ENCODE peak calls at places on chromosome 5, in eight cellular contexts. N is heart left ventricle; V is fibroblast of pulmonary artery; Z is left ventricle myocardium inferior; A is GM12865; X is CD4-positive, alpha-beta T cell; O is choroid plexus epithelial cell; Y is natural killer cell. G is an unnamed sample.

GRCh38 chr5:45691656-45692055 is 4.5 kb downstream of the HCN1 start:
- DNase-seq in N (no peak), V (no peak), Z (no peak), A (no peak), X (no peak), O (no peak), Y (no peak), G (no peak)

GRCh38 chr5:104016650-104017049 is 454.1 kb upstream of the NUDT12 start:
- DNase-seq in N (no peak), V (peak; percentile 10), Z (no peak), A (no peak), X (no peak), O (peak; percentile 4), Y (no peak), G (no peak)

GRCh38 chr5:392431-392988 is 50.5 kb upstream of the EXOC3 start:
- DNase-seq in N (no peak), V (peak; percentile 19), Z (no peak), A (peak; percentile 98), X (peak; percentile 42), O (peak; percentile 24), Y (no peak), G (no peak)

GRCh38 chr5:1336749-1337489 is 8.0 kb downstream of the CLPTM1L start:
- DNase-seq in N (no peak), V (no peak), Z (no peak), A (no peak), X (no peak), O (no peak), Y (no peak), G (no peak)

GRCh38 chr5:82105457-82105856 is 133.6 kb downstream of the ATG10 start:
- DNase-seq in N (no peak), V (peak; percentile 8), Z (no peak), A (peak; percentile 11), X (no peak), O (peak; percentile 25), Y (no peak), G (no peak)

GRCh38 chr5:170565077-170565476 is 61.3 kb downstream of the KCNIP1 start:
- DNase-seq in N (no peak), V (no peak), Z (no peak), A (no peak), X (no peak), O (no peak), Y (no peak), G (no peak)

GRCh38 chr5:103446813-103447212 is 115.8 kb downstream of the NUDT12 start:
- DNase-seq in N (no peak), V (no peak), Z (no peak), A (no peak), X (no peak), O (no peak), Y (no peak), G (no peak)

GRCh38 chr5:52977264-52977897 is 11.8 kb upstream of the ITGA2 start:
- DNase-seq in N (no peak), V (no peak), Z (no peak), A (no peak), X (no peak), O (no peak), Y (no peak), G (no peak)

GRCh38 chr5:167348286-167348926 is 943.0 kb upstream of the WWC1 start:
- DNase-seq in N (no peak), V (no peak), Z (no peak), A (no peak), X (no peak), O (no peak), Y (no peak), G (no peak)

GRCh38 chr5:10724799-10725507 is 36.1 kb downstream of the DAP start:
- DNase-seq in N (peak; percentile 74), V (peak; percentile 90), Z (peak; percentile 65), A (no peak), X (no peak), O (peak; percentile 84), Y (no peak), G (no peak)

GRCh38 chr5:93791520-93791972 is 50.1 kb upstream of the POU5F2 start:
- DNase-seq in N (no peak), V (peak; percentile 7), Z (no peak), A (no peak), X (no peak), O (peak; percentile 88), Y (no peak), G (no peak)

GRCh38 chr5:122101636-122102285 is 23.7 kb upstream of the LOX start:
- DNase-seq in N (no peak), V (peak; percentile 82), Z (no peak), A (peak; percentile 42), X (no peak), O (peak; percentile 87), Y (no peak), G (no peak)
- TF ChIP-seq CTCF in N (peak; percentile 32), V (peak; percentile 70), Z (peak; percentile 69), A (peak; percentile 48), X (peak; percentile 15), O (peak; percentile 61), Y (no peak), G (no peak)

DNA sequence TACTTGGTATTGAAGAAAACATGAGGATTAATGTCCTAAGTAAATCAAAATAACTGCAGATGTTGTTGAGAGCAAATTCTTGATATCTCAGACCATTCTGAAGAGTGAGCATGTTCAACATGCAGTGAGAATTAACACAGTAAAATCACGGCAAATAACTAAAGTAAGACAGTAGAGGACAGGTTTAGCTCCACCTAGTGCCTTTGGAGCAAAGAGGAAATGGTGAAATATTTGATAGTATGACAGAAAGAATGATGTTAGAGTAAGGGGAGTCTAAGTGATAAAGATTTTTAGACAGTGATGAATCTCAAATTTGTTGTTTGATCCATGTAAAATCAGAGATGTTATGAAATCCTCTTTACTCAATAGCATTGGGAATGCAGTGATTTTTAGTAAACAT is 424.2 kb downstream of the TMEM161B start:
- DNase-seq in N (no peak), V (no peak), Z (no peak), A (no peak), X (no peak), O (no peak), Y (no peak), G (no peak)
- TF ChIP-seq CTCF in N (no peak), V (no peak), Z (no peak), A (no peak), X (no peak), O (no peak), Y (no peak), G (no peak)

GRCh38 chr5:176812269-176813259 is 2.2 kb downstream of the UNC5A start:
- DNase-seq in N (no peak), V (peak; percentile 27), Z (no peak), A (no peak), X (no peak), O (peak; percentile 42), Y (no peak), G (no peak)
- TF ChIP-seq CTCF in N (no peak), V (peak; percentile 49), Z (peak; percentile 51), A (peak; percentile 15), X (no peak), O (peak; percentile 71), Y (no peak), G (no peak)

DNA sequence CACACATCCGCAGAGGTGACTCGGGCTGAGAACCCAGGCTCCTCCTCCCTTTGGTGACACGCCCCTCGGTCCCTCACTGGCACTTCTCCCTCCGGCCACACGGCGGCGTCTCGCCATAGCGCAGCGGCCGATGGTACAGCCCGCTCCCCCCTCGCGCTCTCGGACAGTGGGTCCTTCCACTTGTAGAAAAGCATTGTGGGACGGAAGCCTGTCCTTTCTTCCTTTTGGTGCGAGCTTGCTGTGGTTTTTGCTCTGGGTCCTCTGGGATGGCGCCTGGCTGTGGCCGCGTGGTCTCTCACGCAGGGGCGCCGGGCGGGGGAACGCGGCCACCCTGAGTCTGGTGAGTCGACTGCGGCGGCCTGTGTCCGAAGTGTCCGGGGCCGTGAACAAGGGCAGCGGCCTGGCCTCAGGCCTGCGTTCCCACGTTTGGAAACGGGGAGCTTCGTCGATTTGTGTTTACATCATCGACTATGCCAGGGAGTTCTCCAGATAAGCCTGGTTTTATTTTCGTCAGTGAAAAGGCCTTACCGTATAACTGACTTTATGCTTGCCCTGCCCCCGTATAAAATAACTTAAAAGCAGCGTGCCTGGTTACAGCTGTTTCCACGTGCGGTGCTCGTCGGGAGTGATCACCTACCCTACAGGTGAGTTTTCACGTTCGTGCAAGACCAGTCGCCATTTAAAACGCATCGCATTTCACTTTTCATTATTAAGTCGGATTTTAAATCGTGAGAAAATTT is 258.3 kb downstream of the EPB41L4A start:
- DNase-seq in N (peak; percentile 90), V (peak; percentile 93), Z (peak; percentile 91), A (peak; percentile 96), X (peak; percentile 92), O (peak; percentile 96), Y (peak; percentile 92), G (peak; percentile 79)
- TF ChIP-seq CTCF in N (peak; percentile 89), V (peak; percentile 99), Z (peak; percentile 97), A (peak; percentile 100), X (peak; percentile 96), O (peak; percentile 98), Y (peak; percentile 89), G (peak; percentile 75)

G was measured in omental fat pad.